ENCODE peak calls at places on chromosomes 4 and X, in six cellular contexts. One of them, this sample, is unnamed.

GRCh38 chr4:70449220-70449619 is 22.8 kb upstream of the MUC7 start:
- DNase-seq in Ammon's horn: no peak
- DNase-seq in H4: no peak
- DNase-seq in NCI-H748 treated with DMSO at 0.1 percent for 48 hours: no peak
- DNase-seq in CD8-positive, alpha-beta memory T cell: no peak
- DNase-seq in mesothelial cell of epicardium: no peak
- DNase-seq in this sample: no peak

GRCh38 chr4:141599853-141600252 is 36.5 kb upstream of the IL15 start:
- DNase-seq in Ammon's horn: no peak
- DNase-seq in CD8-positive, alpha-beta memory T cell: no peak
- DNase-seq in mesothelial cell of epicardium: no peak
- DNase-seq in NCI-H748 treated with DMSO at 0.1 percent for 48 hours: no peak
- DNase-seq in H4: no peak
- DNase-seq in this sample: no peak

GRCh38 chr4:124179521-124180186 is 532.9 kb downstream of the ANKRD50 start:
- DNase-seq in Ammon's horn: no peak
- DNase-seq in mesothelial cell of epicardium: no peak
- DNase-seq in NCI-H748 treated with DMSO at 0.1 percent for 48 hours: no peak
- DNase-seq in H4: no peak
- DNase-seq in CD8-positive, alpha-beta memory T cell: no peak
- DNase-seq in this sample: no peak

GRCh38 chr4:56293121-56293520 is 94.2 kb downstream of the AASDH start:
- DNase-seq in mesothelial cell of epicardium: no peak
- DNase-seq in CD8-positive, alpha-beta memory T cell: no peak
- DNase-seq in NCI-H748 treated with DMSO at 0.1 percent for 48 hours: no peak
- DNase-seq in H4: no peak
- DNase-seq in Ammon's horn: no peak
- DNase-seq in this sample: no peak

GRCh38 chr4:118557298-118557851 is 127.8 kb upstream of the METTL14 start:
- DNase-seq in NCI-H748 treated with DMSO at 0.1 percent for 48 hours: peak
- DNase-seq in CD8-positive, alpha-beta memory T cell: no peak
- DNase-seq in Ammon's horn: no peak
- DNase-seq in H4: peak
- DNase-seq in mesothelial cell of epicardium: no peak
- DNase-seq in this sample: peak

GRCh38 chrX:73069365-73070035 is 9.8 kb downstream of the PABPC1L2A start:
- DNase-seq in CD8-positive, alpha-beta memory T cell: no peak
- DNase-seq in NCI-H748 treated with DMSO at 0.1 percent for 48 hours: no peak
- DNase-seq in Ammon's horn: no peak
- DNase-seq in H4: no peak
- DNase-seq in mesothelial cell of epicardium: no peak
- DNase-seq in this sample: no peak

GRCh38 chr4:77600521-77601451 is 4.8 kb upstream of the CXCL13 start:
- DNase-seq in H4: peak
- DNase-seq in Ammon's horn: peak
- DNase-seq in mesothelial cell of epicardium: no peak
- DNase-seq in NCI-H748 treated with DMSO at 0.1 percent for 48 hours: peak
- DNase-seq in CD8-positive, alpha-beta memory T cell: peak
- DNase-seq in this sample: peak

GRCh38 chr4:67770422-67770821 is 16.2 kb upstream of the GNRHR start:
- DNase-seq in H4: no peak
- DNase-seq in NCI-H748 treated with DMSO at 0.1 percent for 48 hours: no peak
- DNase-seq in Ammon's horn: no peak
- DNase-seq in CD8-positive, alpha-beta memory T cell: no peak
- DNase-seq in mesothelial cell of epicardium: no peak
- DNase-seq in this sample: peak

GRCh38 chrX:131068945-131069719 is 11.0 kb downstream of the ARHGAP36 start:
- DNase-seq in mesothelial cell of epicardium: peak
- DNase-seq in H4: peak
- DNase-seq in CD8-positive, alpha-beta memory T cell: no peak
- DNase-seq in NCI-H748 treated with DMSO at 0.1 percent for 48 hours: no peak
- DNase-seq in Ammon's horn: peak
- DNase-seq in this sample: no peak

GRCh38 chrX:150704030-150704613 is 10.9 kb downstream of the MTMR1 start:
- DNase-seq in mesothelial cell of epicardium: no peak
- DNase-seq in CD8-positive, alpha-beta memory T cell: no peak
- DNase-seq in Ammon's horn: no peak
- DNase-seq in NCI-H748 treated with DMSO at 0.1 percent for 48 hours: no peak
- DNase-seq in H4: no peak
- DNase-seq in this sample: no peak

GRCh38 chrX:65697173-65697572 is 29.7 kb downstream of the MSN start:
- DNase-seq in H4: no peak
- DNase-seq in Ammon's horn: peak
- DNase-seq in mesothelial cell of epicardium: no peak
- DNase-seq in NCI-H748 treated with DMSO at 0.1 percent for 48 hours: no peak
- DNase-seq in CD8-positive, alpha-beta memory T cell: no peak
- DNase-seq in this sample: no peak

GRCh38 chr4:10667651-10668341 is 16.8 kb downstream of the CLNK start:
- DNase-seq in mesothelial cell of epicardium: no peak
- DNase-seq in NCI-H748 treated with DMSO at 0.1 percent for 48 hours: no peak
- DNase-seq in CD8-positive, alpha-beta memory T cell: no peak
- DNase-seq in Ammon's horn: no peak
- DNase-seq in H4: no peak
- DNase-seq in this sample: peak

GRCh38 chrX:115561605-115562491 is 874 bp downstream of the PLS3 start:
- DNase-seq in Ammon's horn: peak
- DNase-seq in H4: peak
- DNase-seq in mesothelial cell of epicardium: peak
- DNase-seq in CD8-positive, alpha-beta memory T cell: no peak
- DNase-seq in NCI-H748 treated with DMSO at 0.1 percent for 48 hours: peak
- DNase-seq in this sample: peak

GRCh38 chr4:20299515-20299914 is 47.8 kb downstream of the SLIT2 start:
- DNase-seq in mesothelial cell of epicardium: no peak
- DNase-seq in NCI-H748 treated with DMSO at 0.1 percent for 48 hours: no peak
- DNase-seq in CD8-positive, alpha-beta memory T cell: no peak
- DNase-seq in Ammon's horn: peak
- DNase-seq in H4: peak
- DNase-seq in this sample: no peak

GRCh38 chr4:25223770-25224375 is 10.0 kb upstream of the PI4K2B start:
- DNase-seq in H4: no peak
- DNase-seq in Ammon's horn: no peak
- DNase-seq in CD8-positive, alpha-beta memory T cell: no peak
- DNase-seq in mesothelial cell of epicardium: no peak
- DNase-seq in NCI-H748 treated with DMSO at 0.1 percent for 48 hours: no peak
- DNase-seq in this sample: no peak

GRCh38 chrX:39750246-39750790 is 347.4 kb downstream of the BCOR start:
- DNase-seq in Ammon's horn: no peak
- DNase-seq in H4: no peak
- DNase-seq in mesothelial cell of epicardium: no peak
- DNase-seq in NCI-H748 treated with DMSO at 0.1 percent for 48 hours: no peak
- DNase-seq in CD8-positive, alpha-beta memory T cell: no peak
- DNase-seq in this sample: no peak

GRCh38 chrX:153806999-153807575 is 12.6 kb downstream of the SSR4 start:
- DNase-seq in CD8-positive, alpha-beta memory T cell: no peak
- DNase-seq in Ammon's horn: no peak
- DNase-seq in H4: no peak
- DNase-seq in mesothelial cell of epicardium: no peak
- DNase-seq in NCI-H748 treated with DMSO at 0.1 percent for 48 hours: no peak
- DNase-seq in this sample: no peak

GRCh38 chr4:109303141-109303499 is 662 bp upstream of the COL25A1 start:
- DNase-seq in H4: no peak
- DNase-seq in CD8-positive, alpha-beta memory T cell: no peak
- DNase-seq in mesothelial cell of epicardium: no peak
- DNase-seq in Ammon's horn: peak
- DNase-seq in NCI-H748 treated with DMSO at 0.1 percent for 48 hours: no peak
- DNase-seq in this sample: no peak

GRCh38 chrX:52015794-52016193 is 53.2 kb downstream of the MAGED4B start:
- DNase-seq in CD8-positive, alpha-beta memory T cell: no peak
- DNase-seq in NCI-H748 treated with DMSO at 0.1 percent for 48 hours: no peak
- DNase-seq in mesothelial cell of epicardium: no peak
- DNase-seq in Ammon's horn: no peak
- DNase-seq in H4: no peak
- DNase-seq in this sample: no peak

GRCh38 chr4:170374770-170375169 is 285.0 kb upstream of the AADAT start:
- DNase-seq in mesothelial cell of epicardium: no peak
- DNase-seq in H4: peak
- DNase-seq in NCI-H748 treated with DMSO at 0.1 percent for 48 hours: no peak
- DNase-seq in CD8-positive, alpha-beta memory T cell: no peak
- DNase-seq in Ammon's horn: no peak
- DNase-seq in this sample: no peak

GRCh38 chr4:97605927-97606326 is 537.3 kb downstream of the STPG2 start:
- DNase-seq in mesothelial cell of epicardium: no peak
- DNase-seq in CD8-positive, alpha-beta memory T cell: no peak
- DNase-seq in NCI-H748 treated with DMSO at 0.1 percent for 48 hours: no peak
- DNase-seq in H4: no peak
- DNase-seq in Ammon's horn: no peak
- DNase-seq in this sample: no peak

GRCh38 chr4:155612074-155612473 is 54.6 kb upstream of the GUCY1A1 start:
- DNase-seq in CD8-positive, alpha-beta memory T cell: no peak
- DNase-seq in H4: no peak
- DNase-seq in NCI-H748 treated with DMSO at 0.1 percent for 48 hours: no peak
- DNase-seq in mesothelial cell of epicardium: no peak
- DNase-seq in Ammon's horn: no peak
- DNase-seq in this sample: no peak

GRCh38 chr4:85869156-85869555 is 394.2 kb downstream of the ARHGAP24 start:
- DNase-seq in NCI-H748 treated with DMSO at 0.1 percent for 48 hours: no peak
- DNase-seq in H4: no peak
- DNase-seq in Ammon's horn: no peak
- DNase-seq in mesothelial cell of epicardium: no peak
- DNase-seq in CD8-positive, alpha-beta memory T cell: no peak
- DNase-seq in this sample: no peak

GRCh38 chrX:40290519-40290918 is 192.8 kb upstream of the BCOR start:
- DNase-seq in CD8-positive, alpha-beta memory T cell: no peak
- DNase-seq in H4: no peak
- DNase-seq in mesothelial cell of epicardium: no peak
- DNase-seq in Ammon's horn: no peak
- DNase-seq in NCI-H748 treated with DMSO at 0.1 percent for 48 hours: no peak
- DNase-seq in this sample: no peak

GRCh38 chr4:7362341-7362740 is 72.4 kb downstream of the PSAPL1 start:
- DNase-seq in H4: no peak
- DNase-seq in mesothelial cell of epicardium: no peak
- DNase-seq in CD8-positive, alpha-beta memory T cell: no peak
- DNase-seq in NCI-H748 treated with DMSO at 0.1 percent for 48 hours: no peak
- DNase-seq in Ammon's horn: no peak
- DNase-seq in this sample: no peak

GRCh38 chrX:71615954-71616353 is 2.4 kb downstream of the CXCR3 start:
- DNase-seq in H4: no peak
- DNase-seq in NCI-H748 treated with DMSO at 0.1 percent for 48 hours: no peak
- DNase-seq in CD8-positive, alpha-beta memory T cell: no peak
- DNase-seq in Ammon's horn: no peak
- DNase-seq in mesothelial cell of epicardium: no peak
- DNase-seq in this sample: no peak

GRCh38 chrX:153946910-153947769 is 2.7 kb upstream of the RENBP start:
- DNase-seq in CD8-positive, alpha-beta memory T cell: peak
- DNase-seq in Ammon's horn: peak
- DNase-seq in mesothelial cell of epicardium: peak
- DNase-seq in H4: peak
- DNase-seq in NCI-H748 treated with DMSO at 0.1 percent for 48 hours: peak
- DNase-seq in this sample: peak

GRCh38 chrX:1531106-1531890 is 5.7 kb downstream of the P2RY8 start:
- DNase-seq in H4: no peak
- DNase-seq in mesothelial cell of epicardium: peak
- DNase-seq in CD8-positive, alpha-beta memory T cell: no peak
- DNase-seq in Ammon's horn: no peak
- DNase-seq in NCI-H748 treated with DMSO at 0.1 percent for 48 hours: no peak
- DNase-seq in this sample: no peak

This sample was measured in NCI-H1092 treated with DMSO at 0.1 percent for 48 hours.